ENCODE peak calls at places on chromosomes 1 and 21, in four cellular contexts. K is cortex of kidney, J is NCI-H748 treated with DMSO at 0.1 percent for 48 hours, G is NCI-H1417. I is an unnamed sample.

GRCh38 chr1:167059045-167059728 is 31.0 kb downstream of the GPA33 start:
- DNase-seq in K (no peak), J (peak; percentile 58), G (peak; percentile 86), I (peak; percentile 2)

GRCh38 chr21:36164427-36164784 is 7.8 kb downstream of the DOP1B start:
- DNase-seq in G (peak; percentile 60), J (no peak), K (no peak), I (no peak)

GRCh38 chr1:234564035-234565029 is 45.6 kb downstream of the IRF2BP2 start:
- DNase-seq in J (no peak), K (no peak), G (peak; percentile 17), I (no peak)

GRCh38 chr1:8348777-8349472 is 31.0 kb downstream of the SLC45A1 start:
- DNase-seq in J (peak; percentile 11), K (no peak), G (peak; percentile 61), I (no peak)

GRCh38 chr1:7752512-7753417 is 18.3 kb upstream of the VAMP3 start:
- DNase-seq in G (peak; percentile 90), K (no peak), J (peak; percentile 79), I (peak; percentile 41)

GRCh38 chr21:34180826-34181359 is 107.5 kb downstream of the MRPS6 start:
- DNase-seq in G (no peak), J (no peak), K (no peak), I (no peak)

GRCh38 chr1:23837905-23838304 is 12.7 kb upstream of the HMGCL start:
- DNase-seq in K (no peak), J (no peak), G (no peak), I (no peak)

GRCh38 chr1:3759800-3760199 is 7.5 kb downstream of the CCDC27 start:
- DNase-seq in J (no peak), G (no peak), K (no peak), I (no peak)

GRCh38 chr1:174995916-174996315 is 3.8 kb upstream of the CACYBP start:
- DNase-seq in K (no peak), J (no peak), G (no peak), I (no peak)

GRCh38 chr1:156752843-156753486 is 1.5 kb upstream of the HDGF start:
- DNase-seq in J (no peak), G (no peak), K (no peak), I (peak; percentile 29)

GRCh38 chr1:221715321-221716169 is 26.3 kb downstream of the DUSP10 start:
- DNase-seq in J (peak; percentile 85), G (peak; percentile 90), K (no peak), I (no peak)